ENCODE peak calls at places on chromosomes 5 and 9, in eight cellular contexts. One of them, this sample, is unnamed.

GRCh38 chr5:74875994-74876791 is 10.0 kb upstream of the FAM169A start:
- DNase-seq in natural killer cell: no peak
- DNase-seq in psoas muscle: no peak
- DNase-seq in erythroblast: no peak
- DNase-seq in right atrium auricular region: no peak
- DNase-seq in endothelial cell: no peak
- DNase-seq in LoVo: no peak
- DNase-seq in anterior cingulate cortex: no peak
- DNase-seq in this sample: no peak

GRCh38 chr5:54363669-54364068 is 53.3 kb upstream of the ARL15 start:
- DNase-seq in natural killer cell: no peak
- DNase-seq in psoas muscle: no peak
- DNase-seq in erythroblast: no peak
- DNase-seq in right atrium auricular region: no peak
- DNase-seq in endothelial cell: no peak
- DNase-seq in LoVo: no peak
- DNase-seq in anterior cingulate cortex: no peak
- DNase-seq in this sample: no peak

GRCh38 chr5:161369032-161369431 is 177.5 kb downstream of the GABRB2 start:
- DNase-seq in natural killer cell: no peak
- DNase-seq in psoas muscle: no peak
- DNase-seq in erythroblast: no peak
- DNase-seq in right atrium auricular region: no peak
- DNase-seq in endothelial cell: no peak
- DNase-seq in LoVo: no peak
- DNase-seq in anterior cingulate cortex: no peak
- DNase-seq in this sample: no peak

GRCh38 chr9:120397453-120397852 is 182.5 kb downstream of the CDK5RAP2 start:
- DNase-seq in natural killer cell: no peak
- DNase-seq in psoas muscle: no peak
- DNase-seq in erythroblast: no peak
- DNase-seq in right atrium auricular region: no peak
- DNase-seq in endothelial cell: no peak
- DNase-seq in LoVo: no peak
- DNase-seq in anterior cingulate cortex: no peak
- DNase-seq in this sample: no peak

GRCh38 chr9:98256632-98257218 is 1.3 kb upstream of the TBC1D2 start:
- DNase-seq in natural killer cell: no peak
- DNase-seq in psoas muscle: no peak
- DNase-seq in erythroblast: peak; percentile 67
- DNase-seq in right atrium auricular region: peak; percentile 50
- DNase-seq in endothelial cell: no peak
- DNase-seq in LoVo: no peak
- DNase-seq in anterior cingulate cortex: no peak
- DNase-seq in this sample: no peak

GRCh38 chr9:131056781-131057506 is 39.4 kb upstream of the AIF1L start:
- DNase-seq in natural killer cell: no peak
- DNase-seq in psoas muscle: no peak
- DNase-seq in erythroblast: no peak
- DNase-seq in right atrium auricular region: no peak
- DNase-seq in endothelial cell: no peak
- DNase-seq in LoVo: no peak
- DNase-seq in anterior cingulate cortex: no peak
- DNase-seq in this sample: no peak

GRCh38 chr5:93249651-93250289 is 331.2 kb downstream of the NR2F1-AS1 start:
- DNase-seq in natural killer cell: no peak
- DNase-seq in psoas muscle: no peak
- DNase-seq in erythroblast: no peak
- DNase-seq in right atrium auricular region: no peak
- DNase-seq in endothelial cell: no peak
- DNase-seq in LoVo: peak; percentile 63
- DNase-seq in anterior cingulate cortex: no peak
- DNase-seq in this sample: no peak

GRCh38 chr9:26172301-26172700 is 494.1 kb upstream of the TUSC1 start:
- DNase-seq in natural killer cell: no peak
- DNase-seq in psoas muscle: no peak
- DNase-seq in erythroblast: no peak
- DNase-seq in right atrium auricular region: no peak
- DNase-seq in endothelial cell: no peak
- DNase-seq in LoVo: no peak
- DNase-seq in anterior cingulate cortex: no peak
- DNase-seq in this sample: no peak

GRCh38 chr9:108184941-108185340 is 670.8 kb downstream of the ACTL7B start:
- DNase-seq in natural killer cell: no peak
- DNase-seq in psoas muscle: peak; percentile 19
- DNase-seq in erythroblast: no peak
- DNase-seq in right atrium auricular region: no peak
- DNase-seq in endothelial cell: no peak
- DNase-seq in LoVo: peak; percentile 82
- DNase-seq in anterior cingulate cortex: no peak
- DNase-seq in this sample: no peak

GRCh38 chr9:127589955-127590370 is 22.1 kb upstream of the STXBP1 start:
- DNase-seq in natural killer cell: no peak
- DNase-seq in psoas muscle: peak; percentile 52
- DNase-seq in erythroblast: peak; percentile 45
- DNase-seq in right atrium auricular region: peak; percentile 87
- DNase-seq in endothelial cell: peak; percentile 66
- DNase-seq in LoVo: peak; percentile 76
- DNase-seq in anterior cingulate cortex: peak; percentile 18
- DNase-seq in this sample: peak; percentile 70

GRCh38 chr9:82996931-82997330 is 66.0 kb downstream of the RASEF start:
- DNase-seq in natural killer cell: no peak
- DNase-seq in psoas muscle: no peak
- DNase-seq in erythroblast: no peak
- DNase-seq in right atrium auricular region: no peak
- DNase-seq in endothelial cell: no peak
- DNase-seq in LoVo: no peak
- DNase-seq in anterior cingulate cortex: no peak
- DNase-seq in this sample: no peak

GRCh38 chr5:139043127-139043905 is 154.9 kb downstream of the SIL1 start:
- DNase-seq in natural killer cell: no peak
- DNase-seq in psoas muscle: no peak
- DNase-seq in erythroblast: peak; percentile 54
- DNase-seq in right atrium auricular region: no peak
- DNase-seq in endothelial cell: no peak
- DNase-seq in LoVo: no peak
- DNase-seq in anterior cingulate cortex: no peak
- DNase-seq in this sample: no peak

GRCh38 chr5:179768326-179769085 is 25.3 kb upstream of the LTC4S start:
- DNase-seq in natural killer cell: no peak
- DNase-seq in psoas muscle: no peak
- DNase-seq in erythroblast: no peak
- DNase-seq in right atrium auricular region: no peak
- DNase-seq in endothelial cell: no peak
- DNase-seq in LoVo: no peak
- DNase-seq in anterior cingulate cortex: no peak
- DNase-seq in this sample: peak; percentile 64

GRCh38 chr9:73565833-73566465 is 414.3 kb downstream of the ANXA1 start:
- DNase-seq in natural killer cell: no peak
- DNase-seq in psoas muscle: no peak
- DNase-seq in erythroblast: peak; percentile 32
- DNase-seq in right atrium auricular region: no peak
- DNase-seq in endothelial cell: peak; percentile 21
- DNase-seq in LoVo: peak; percentile 25
- DNase-seq in anterior cingulate cortex: no peak
- DNase-seq in this sample: peak; percentile 57

GRCh38 chr5:181281077-181281983 is 20.4 kb upstream of the TRIM52 start:
- DNase-seq in natural killer cell: no peak
- DNase-seq in psoas muscle: no peak
- DNase-seq in erythroblast: no peak
- DNase-seq in right atrium auricular region: no peak
- DNase-seq in endothelial cell: peak; percentile 75
- DNase-seq in LoVo: no peak
- DNase-seq in anterior cingulate cortex: no peak
- DNase-seq in this sample: peak; percentile 94

GRCh38 chr5:149240354-149240998 is 31.2 kb upstream of the AFAP1L1 start:
- DNase-seq in natural killer cell: peak; percentile 51
- DNase-seq in psoas muscle: no peak
- DNase-seq in erythroblast: no peak
- DNase-seq in right atrium auricular region: no peak
- DNase-seq in endothelial cell: no peak
- DNase-seq in LoVo: no peak
- DNase-seq in anterior cingulate cortex: no peak
- DNase-seq in this sample: no peak